ENCODE peak calls at places on chromosomes 2 and 18, in nine cellular contexts. V is CD4-positive, alpha-beta memory T cell; J is amygdala; A is GM04504; U is lower leg skin; P is GDM1; R is anterior cingulate cortex; E is HFFc6; X is posterior cingulate gyrus. D is an unnamed sample.

GRCh38 chr2:150165988-150166965 is 321.2 kb downstream of the RND3 start:
- DNase-seq in P (no peak), R (no peak), J (peak), A (no peak), V (no peak), U (no peak), X (no peak), E (no peak), D (peak)

GRCh38 chr2:102064679-102065674 is 73.2 kb downstream of the IL1R2 start:
- DNase-seq in E (peak), J (no peak), P (no peak), R (no peak), V (no peak), A (no peak), X (no peak), U (no peak), D (peak)

GRCh38 chr2:210162466-210163124 is 8.6 kb downstream of the KANSL1L start:
- DNase-seq in U (no peak), J (no peak), E (no peak), V (no peak), A (no peak), P (peak), R (no peak), X (no peak), D (peak)

GRCh38 chr18:8439091-8439490 is 170.1 kb upstream of the RAB12 start:
- DNase-seq in V (no peak), X (no peak), R (no peak), P (no peak), U (no peak), A (no peak), J (no peak), E (no peak), D (no peak)

GRCh38 chr2:10935953-10936942 is 24.5 kb downstream of the KCNF1 start:
- DNase-seq in U (no peak), X (no peak), V (no peak), P (no peak), R (no peak), E (peak), A (peak), J (no peak), D (peak)

GRCh38 chr18:59516356-59517155 is 157.5 kb upstream of the LMAN1 start:
- DNase-seq in P (no peak), E (peak), R (no peak), V (no peak), U (peak), X (no peak), A (peak), J (no peak), D (peak)

GRCh38 chr2:46202453-46202852 is 94.8 kb upstream of the EPAS1 start:
- DNase-seq in E (no peak), U (no peak), V (no peak), R (no peak), J (no peak), P (no peak), X (no peak), A (no peak), D (no peak)

GRCh38 chr2:119522561-119523110 is 1.6 kb downstream of the SCTR start:
- DNase-seq in E (no peak), V (no peak), U (no peak), P (no peak), A (no peak), R (no peak), J (no peak), X (no peak), D (no peak)

GRCh38 chr18:46013484-46014189 is 46.5 kb upstream of the EPG5 start:
- DNase-seq in J (no peak), A (no peak), E (no peak), P (no peak), U (no peak), V (no peak), R (no peak), X (no peak), D (no peak)

D was measured in left kidney.